ENCODE peak calls at places on chromosome 16, in ten cellular contexts. K is A673, A is cardiac muscle cell, X is uterus, S is upper lobe of right lung, L is heart left ventricle, W is fibroblast of lung, R is kidney, C is GM23338, Z is lung. F is an unnamed sample.

GRCh38 chr16:84854759-84855158 is 35.0 kb downstream of the CRISPLD2 start:
- DNase-seq in K (no peak), A (no peak), X (no peak), S (no peak), L (no peak), W (peak; percentile 82), R (no peak), C (no peak), Z (no peak), F (no peak)

GRCh38 chr16:81785138-81785924 is 6.2 kb downstream of the PLCG2 start:
- DNase-seq in K (no peak), A (no peak), X (no peak), S (no peak), L (no peak), W (no peak), R (no peak), C (no peak), Z (no peak), F (no peak)

GRCh38 chr16:565420-566330 is 1.1 kb upstream of the NHLRC4 start:
- DNase-seq in K (no peak), A (peak; percentile 21), X (no peak), S (no peak), L (no peak), W (peak; percentile 22), R (peak; percentile 92), C (no peak), Z (no peak), F (no peak)

GRCh38 chr16:80081851-80082250 is 458.9 kb upstream of the DYNLRB2 start:
- DNase-seq in K (no peak), A (no peak), X (no peak), S (no peak), L (no peak), W (no peak), R (no peak), C (no peak), Z (no peak), F (no peak)

GRCh38 chr16:8828541-8829165 is 31.0 kb downstream of the PMM2 start:
- DNase-seq in K (no peak), A (no peak), X (no peak), S (no peak), L (no peak), W (peak; percentile 27), R (no peak), C (no peak), Z (no peak), F (peak; percentile 64)

GRCh38 chr16:75248142-75248535 is 3.3 kb downstream of the BCAR1 start:
- DNase-seq in K (no peak), A (no peak), X (no peak), S (no peak), L (no peak), W (no peak), R (no peak), C (no peak), Z (no peak), F (no peak)

GRCh38 chr16:21656795-21657768 is 4.7 kb upstream of the IGSF6 start:
- DNase-seq in K (peak; percentile 72), A (peak; percentile 45), X (no peak), S (no peak), L (no peak), W (peak; percentile 42), R (no peak), C (peak; percentile 81), Z (no peak), F (no peak)

GRCh38 chr16:48366165-48367093 is 18.8 kb downstream of the SIAH1 start:
- DNase-seq in K (peak; percentile 78), A (peak; percentile 39), X (peak; percentile 60), S (no peak), L (no peak), W (peak; percentile 94), R (no peak), C (peak; percentile 76), Z (peak; percentile 65), F (no peak)

GRCh38 chr16:25366078-25366477 is 108.4 kb upstream of the ZKSCAN2 start:
- DNase-seq in K (peak; percentile 15), A (no peak), X (no peak), S (no peak), L (no peak), W (no peak), R (no peak), C (peak; percentile 43), Z (no peak), F (no peak)

GRCh38 chr16:49836668-49837067 is 19.2 kb downstream of the ZNF423 start:
- DNase-seq in K (no peak), A (no peak), X (no peak), S (no peak), L (no peak), W (no peak), R (no peak), C (no peak), Z (no peak), F (no peak)

GRCh38 chr16:47234-47633 is 6.2 kb downstream of the POLR3K start:
- DNase-seq in K (no peak), A (no peak), X (no peak), S (no peak), L (no peak), W (no peak), R (peak; percentile 19), C (no peak), Z (no peak), F (no peak)

GRCh38 chr16:20611350-20611902 is 35.3 kb upstream of the ACSM2B start:
- DNase-seq in K (no peak), A (no peak), X (no peak), S (peak; percentile 78), L (peak; percentile 58), W (no peak), R (no peak), C (no peak), Z (peak; percentile 70), F (no peak)

DNA sequence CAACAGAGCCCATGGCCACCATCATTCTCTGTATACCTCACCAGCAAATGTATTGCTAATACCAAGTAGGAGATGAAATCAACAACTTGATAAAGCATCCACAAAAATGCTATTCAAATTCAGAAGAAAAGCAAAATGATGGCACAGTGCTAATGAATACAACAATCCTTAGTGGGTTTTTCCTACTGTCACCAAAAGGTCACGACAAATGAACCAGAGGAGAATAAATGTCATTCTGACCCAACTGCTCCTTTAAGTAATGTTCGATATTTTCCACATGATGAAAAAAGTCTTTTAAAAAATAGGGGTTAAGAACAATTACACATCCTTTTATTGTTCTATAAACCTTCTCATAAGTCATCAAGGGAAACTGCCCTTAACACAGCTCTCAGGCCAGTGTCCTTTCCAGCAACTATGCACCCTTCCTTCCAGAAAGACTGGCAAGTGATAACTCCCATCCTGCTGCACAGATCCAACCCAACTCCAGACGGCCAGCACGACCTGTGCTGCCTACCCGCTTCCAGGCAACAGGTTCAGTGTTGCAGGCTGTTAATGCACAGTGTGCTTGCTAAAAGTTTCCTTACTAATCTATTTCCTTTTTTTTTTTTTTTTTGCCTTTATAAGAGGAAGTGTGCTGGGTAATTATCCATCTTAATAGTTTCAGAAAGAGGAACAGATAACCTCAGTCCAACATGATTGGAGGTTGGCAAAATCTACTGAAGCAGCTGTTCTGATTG is 15.4 kb downstream of the FBXO31 start:
- DNase-seq in K (no peak), A (no peak), X (no peak), S (no peak), L (peak; percentile 36), W (no peak), R (no peak), C (no peak), Z (no peak), F (no peak)
- H3K4me1 ChIP-seq in K (no peaks in the 10 kb centered on the region), A (peaks cover 15% of the 10 kb centered on the region), X (peaks cover 23% of the 10 kb centered on the region), S (peaks cover 22% of the 10 kb centered on the region), L (peaks cover 71% of the 10 kb centered on the region), W (peaks cover 7% of the 10 kb centered on the region), R (peaks cover 5% of the 10 kb centered on the region), C (no peaks in the 10 kb centered on the region), Z (peaks cover 4% of the 10 kb centered on the region), F (no peaks in the 10 kb centered on the region)

GRCh38 chr16:89423709-89424260 is 66.6 kb downstream of the ANKRD11 start:
- DNase-seq in K (no peak), A (no peak), X (no peak), S (no peak), L (no peak), W (no peak), R (no peak), C (peak; percentile 52), Z (no peak), F (no peak)

GRCh38 chr16:89420204-89420603 is 70.2 kb downstream of the ANKRD11 start:
- DNase-seq in K (no peak), A (no peak), X (no peak), S (no peak), L (peak; percentile 25), W (no peak), R (no peak), C (no peak), Z (no peak), F (no peak)

GRCh38 chr16:89425523-89425922 is 64.8 kb downstream of the ANKRD11 start:
- DNase-seq in K (no peak), A (no peak), X (no peak), S (no peak), L (no peak), W (no peak), R (peak; percentile 23), C (no peak), Z (no peak), F (no peak)

GRCh38 chr16:89422527-89422904 is 67.8 kb downstream of the ANKRD11 start:
- DNase-seq in K (no peak), A (no peak), X (no peak), S (no peak), L (peak; percentile 44), W (peak; percentile 74), R (no peak), C (no peak), Z (no peak), F (no peak)

GRCh38 chr16:89422905-89423630 is 67.3 kb downstream of the ANKRD11 start:
- DNase-seq in K (no peak), A (peak; percentile 41), X (no peak), S (no peak), L (no peak), W (peak; percentile 92), R (peak; percentile 45), C (peak; percentile 57), Z (no peak), F (no peak)
- H3K27ac ChIP-seq in K (no peak overlapping the region), A (peak overlapping the region; percentile 82), X (no peak overlapping the region), S (no peak overlapping the region), L (peak overlapping the region; percentile 39), W (peak overlapping the region; percentile 78), R (no peak overlapping the region), C (peak overlapping the region; percentile 39), Z (peak overlapping the region; percentile 26), F (no peak overlapping the region)

DNA sequence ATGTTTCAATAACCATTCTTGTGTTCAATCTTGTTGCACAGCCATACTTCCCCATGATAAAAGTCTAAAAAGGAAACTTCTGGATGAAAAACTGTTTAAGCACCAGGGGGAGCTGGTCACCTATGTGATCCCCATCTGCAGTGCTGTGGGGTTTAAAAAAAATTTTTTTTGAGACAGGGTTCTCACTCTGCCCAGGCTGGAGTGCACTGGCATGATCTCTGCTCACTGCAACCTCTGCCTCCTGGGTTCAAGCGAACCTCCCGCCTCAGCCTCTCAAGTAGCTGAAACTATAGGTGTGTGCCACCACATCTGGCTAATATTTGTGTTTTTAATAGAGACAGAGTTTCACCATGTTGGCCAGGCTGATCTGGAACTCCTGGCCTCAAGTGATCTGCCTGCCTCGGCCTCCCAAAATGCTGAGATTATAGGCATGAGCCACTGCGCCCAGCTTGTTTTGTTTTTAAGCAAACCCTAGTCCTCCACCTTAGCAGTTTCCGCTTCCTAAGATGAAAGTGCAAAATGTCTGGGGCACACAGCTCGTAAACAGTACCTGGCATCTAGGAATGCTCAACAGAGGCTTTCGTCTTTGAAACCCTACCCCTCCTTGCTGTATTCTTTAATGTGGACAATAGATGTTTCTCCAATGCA is 25.4 kb downstream of the DNAJA2 start:
- DNase-seq in K (peak; percentile 50), A (peak; percentile 58), X (no peak), S (no peak), L (no peak), W (peak; percentile 26), R (peak; percentile 8), C (peak; percentile 72), Z (no peak), F (no peak)
- TF ChIP-seq CTCF in K (peak; percentile 58), A (peak; percentile 59), X (no peak), S (peak; percentile 48), L (peak; percentile 39), W (peak; percentile 61), R (peak; percentile 45), C (peak; percentile 73), Z (no peak), F (peak; percentile 81)

GRCh38 chr16:31181102-31181830 is 1.3 kb downstream of the FUS start:
- DNase-seq in K (peak; percentile 56), A (no peak), X (peak; percentile 43), S (peak; percentile 71), L (peak; percentile 54), W (peak; percentile 37), R (peak; percentile 77), C (no peak), Z (peak; percentile 33), F (no peak)
- H3K4me1 ChIP-seq in K (peaks cover 18% of the 10 kb centered on the region), A (peaks cover 16% of the 10 kb centered on the region), X (peaks cover 13% of the 10 kb centered on the region), S (peaks cover 33% of the 10 kb centered on the region), L (peaks cover 61% of the 10 kb centered on the region), W (peaks cover 10% of the 10 kb centered on the region), R (peaks cover 15% of the 10 kb centered on the region), C (peaks cover 27% of the 10 kb centered on the region), Z (peaks cover 10% of the 10 kb centered on the region), F (peaks cover 4% of the 10 kb centered on the region)